ENCODE peak calls at places on chromosomes 3 and 15, in eight cellular contexts. T is GF-D8; H is memory B cell; X is HCEC 1CT; C is activated T-helper 1 cell treated with Interleukin-2 at 50 U/mL for 16 hours; D is KG1; O is stimulated activated CD4-positive, alpha-beta T cell treated with anti-CD3 and anti-CD28 coated beads, Interleukin-4, amount 100 ng/mL, for 4 hours; B is A172. K is an unnamed sample.

GRCh38 chr15:31495281-31495680 is 168.6 kb downstream of the KLF13 start:
- DNase-seq in B (no peak), D (no peak), T (no peak), C (no peak), O (no peak), H (no peak), X (no peak), K (no peak)

GRCh38 chr15:93037341-93038063 is 51.5 kb downstream of the RGMA start:
- DNase-seq in H (no peak), O (no peak), T (peak), C (no peak), X (no peak), D (no peak), B (no peak), K (peak)

GRCh38 chr3:137259709-137260108 is 301.9 kb downstream of the IL20RB start:
- DNase-seq in T (no peak), B (no peak), O (no peak), H (no peak), C (no peak), X (no peak), D (no peak), K (no peak)

GRCh38 chr3:150599611-150600297 is 3.4 kb upstream of the SELENOT start:
- DNase-seq in T (peak), C (no peak), H (no peak), X (peak), D (no peak), B (peak), O (no peak), K (no peak)

GRCh38 chr3:181711325-181712135 is at the start of gene SOX2:
- DNase-seq in T (no peak), O (peak), B (peak), H (no peak), C (no peak), X (no peak), D (no peak), K (peak)

GRCh38 chr3:192408007-192408655 is 319.2 kb downstream of the FGF12 start:
- DNase-seq in B (no peak), T (no peak), O (no peak), D (no peak), H (no peak), C (no peak), X (no peak), K (no peak)

GRCh38 chr3:36058404-36059035 is 321.8 kb upstream of the STAC start:
- DNase-seq in T (no peak), X (no peak), B (no peak), C (no peak), D (no peak), O (no peak), H (no peak), K (no peak)

GRCh38 chr15:22253676-22254408 is 173.5 kb downstream of the OR4M2 start:
- DNase-seq in O (no peak), X (no peak), T (no peak), D (no peak), H (no peak), C (no peak), B (no peak), K (no peak)

GRCh38 chr15:72781621-72782020 is 1.9 kb downstream of the ADPGK start:
- DNase-seq in D (no peak), X (no peak), B (no peak), T (no peak), O (no peak), C (no peak), H (no peak), K (no peak)

GRCh38 chr3:175325440-175325839 is 466.3 kb downstream of the NAALADL2 start:
- DNase-seq in H (no peak), T (no peak), C (no peak), D (no peak), B (no peak), X (no peak), O (no peak), K (no peak)

GRCh38 chr3:193768069-193768391 is 175.0 kb downstream of the OPA1 start:
- DNase-seq in O (no peak), H (peak), X (peak), T (no peak), C (no peak), B (peak), D (no peak), K (no peak)

GRCh38 chr3:121531269-121531668 is 14.5 kb downstream of the POLQ start:
- DNase-seq in O (no peak), T (no peak), H (no peak), D (no peak), B (no peak), C (no peak), X (no peak), K (no peak)

GRCh38 chr3:190458040-190458439 is 8.3 kb upstream of the TMEM207 start:
- DNase-seq in D (no peak), T (no peak), B (no peak), H (no peak), X (peak), C (no peak), O (no peak), K (no peak)

GRCh38 chr3:128946411-128946810 is 47.5 kb downstream of the CFAP92 start:
- DNase-seq in H (no peak), C (no peak), B (no peak), D (no peak), X (peak), O (no peak), T (no peak), K (no peak)

GRCh38 chr3:65902304-65902793 is 136.4 kb downstream of the MAGI1 start:
- DNase-seq in O (no peak), D (no peak), B (no peak), H (no peak), X (no peak), C (no peak), T (no peak), K (peak)

GRCh38 chr15:88090406-88091085 is 166.0 kb downstream of the NTRK3 start:
- DNase-seq in O (no peak), T (no peak), C (no peak), B (no peak), H (no peak), D (no peak), X (no peak), K (no peak)

GRCh38 chr15:39874890-39875549 is 45.0 kb downstream of the GPR176 start:
- DNase-seq in X (peak), D (peak), B (no peak), O (no peak), T (no peak), C (no peak), H (no peak), K (peak)

GRCh38 chr15:75902129-75902557 is 1.5 kb upstream of the FBXO22 start:
- DNase-seq in B (peak), T (peak), D (no peak), O (no peak), H (no peak), X (no peak), C (no peak), K (no peak)

GRCh38 chr3:184241447-184242296 is 7.1 kb downstream of the ALG3 start:
- DNase-seq in H (no peak), O (no peak), C (no peak), X (no peak), D (no peak), B (no peak), T (no peak), K (peak)

K was measured in left colon.